ENCODE peak calls at places on chromosomes 7 and 10, in seven cellular contexts. E is transverse colon; W is CD4-positive, alpha-beta T cell; T is kidney epithelial cell; U is BJ; Q is upper lobe of right lung; I is epithelial cell of proximal tubule. A is an unnamed sample.

GRCh38 chr10:72087392-72087968 is 871 bp downstream of the SPOCK2 start:
- DNase-seq in Q (no peak), I (no peak), W (peak; percentile 52), U (no peak), E (peak; percentile 39), T (no peak), A (no peak)

GRCh38 chr7:44307301-44307900 is 18.0 kb downstream of the CAMK2B start:
- DNase-seq in I (peak; percentile 42), W (no peak), E (no peak), T (peak; percentile 45), U (no peak), Q (peak; percentile 43), A (no peak)

GRCh38 chr10:97185326-97186058 is at the start of gene SLIT1:
- DNase-seq in E (no peak), W (no peak), Q (peak; percentile 51), U (no peak), T (no peak), I (no peak), A (no peak)

GRCh38 chr10:132253092-132253687 is 54.6 kb downstream of the STK32C start:
- DNase-seq in I (no peak), Q (no peak), U (no peak), W (no peak), E (no peak), T (no peak), A (no peak)

GRCh38 chr10:61000769-61001730 is 57.1 kb upstream of the RHOBTB1 start:
- DNase-seq in W (no peak), T (no peak), U (no peak), I (no peak), Q (peak; percentile 65), E (peak; percentile 29), A (no peak)

GRCh38 chr10:102408081-102408727 is 10.4 kb downstream of the PSD start:
- DNase-seq in U (no peak), Q (no peak), I (no peak), T (no peak), E (peak; percentile 47), W (no peak), A (no peak)

GRCh38 chr7:17168399-17168798 is 130.1 kb upstream of the AHR start:
- DNase-seq in Q (no peak), U (no peak), T (no peak), W (no peak), E (no peak), I (no peak), A (no peak)

GRCh38 chr10:16009736-16010259 is 149.5 kb upstream of the MINDY3 start:
- DNase-seq in E (no peak), T (no peak), U (no peak), W (no peak), Q (no peak), I (no peak), A (no peak)

GRCh38 chr7:39735903-39736302 is 112.5 kb downstream of the RALA start:
- DNase-seq in T (no peak), E (no peak), I (no peak), W (no peak), U (no peak), Q (no peak), A (no peak)

GRCh38 chr7:134712196-134712595 is 65.5 kb downstream of the BPGM start:
- DNase-seq in W (no peak), E (no peak), T (no peak), Q (no peak), I (no peak), U (no peak), A (no peak)

GRCh38 chr7:94394058-94394398 is 667 bp upstream of the COL1A2 start:
- DNase-seq in U (no peak), Q (no peak), I (no peak), T (no peak), E (no peak), W (no peak), A (no peak)

GRCh38 chr7:137169282-137169698 is 174.2 kb downstream of the PTN start:
- DNase-seq in T (no peak), E (peak; percentile 34), W (no peak), I (peak; percentile 18), Q (peak; percentile 57), U (peak; percentile 47), A (peak; percentile 50)

GRCh38 chr7:47253650-47254080 is 328.2 kb downstream of the TNS3 start:
- DNase-seq in T (peak; percentile 31), I (peak; percentile 45), Q (no peak), W (no peak), U (no peak), E (peak; percentile 28), A (peak; percentile 17)

GRCh38 chr10:99711129-99711719 is 20.7 kb downstream of the COX15 start:
- DNase-seq in I (no peak), Q (no peak), U (no peak), T (no peak), E (peak; percentile 35), W (no peak), A (peak; percentile 64)
- TF ChIP-seq CTCF in I (peak; percentile 72), Q (peak; percentile 53), U (peak; percentile 64), T (peak; percentile 67), E (peak; percentile 40), W (peak; percentile 59), A (peak; percentile 62)

DNA sequence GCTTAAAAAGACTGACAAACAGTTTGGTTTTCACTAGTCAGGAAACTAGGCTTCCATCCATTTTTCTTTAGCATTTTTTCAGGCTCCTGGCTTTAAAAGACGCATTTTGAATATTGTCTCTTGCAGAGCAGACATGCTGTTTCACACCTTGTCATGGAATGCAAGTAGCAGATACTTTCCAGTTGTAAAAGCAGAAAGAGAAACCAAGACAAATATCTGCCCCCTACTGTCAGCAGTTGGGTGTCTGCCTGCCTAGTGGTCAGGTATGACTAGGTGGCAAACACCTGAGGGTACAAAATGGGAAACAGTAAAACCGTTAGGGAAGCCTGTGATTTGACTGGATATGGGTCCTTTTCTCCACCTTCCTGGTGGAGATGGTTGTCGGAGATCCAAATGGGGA is 139.8 kb downstream of the CCDC71L start:
- DNase-seq in Q (no peak), U (no peak), T (no peak), E (no peak), I (no peak), W (no peak), A (no peak)
- TF ChIP-seq CTCF in Q (no peak), U (no peak), T (peak; percentile 12), E (no peak), I (peak; percentile 50), W (no peak), A (no peak)

DNA sequence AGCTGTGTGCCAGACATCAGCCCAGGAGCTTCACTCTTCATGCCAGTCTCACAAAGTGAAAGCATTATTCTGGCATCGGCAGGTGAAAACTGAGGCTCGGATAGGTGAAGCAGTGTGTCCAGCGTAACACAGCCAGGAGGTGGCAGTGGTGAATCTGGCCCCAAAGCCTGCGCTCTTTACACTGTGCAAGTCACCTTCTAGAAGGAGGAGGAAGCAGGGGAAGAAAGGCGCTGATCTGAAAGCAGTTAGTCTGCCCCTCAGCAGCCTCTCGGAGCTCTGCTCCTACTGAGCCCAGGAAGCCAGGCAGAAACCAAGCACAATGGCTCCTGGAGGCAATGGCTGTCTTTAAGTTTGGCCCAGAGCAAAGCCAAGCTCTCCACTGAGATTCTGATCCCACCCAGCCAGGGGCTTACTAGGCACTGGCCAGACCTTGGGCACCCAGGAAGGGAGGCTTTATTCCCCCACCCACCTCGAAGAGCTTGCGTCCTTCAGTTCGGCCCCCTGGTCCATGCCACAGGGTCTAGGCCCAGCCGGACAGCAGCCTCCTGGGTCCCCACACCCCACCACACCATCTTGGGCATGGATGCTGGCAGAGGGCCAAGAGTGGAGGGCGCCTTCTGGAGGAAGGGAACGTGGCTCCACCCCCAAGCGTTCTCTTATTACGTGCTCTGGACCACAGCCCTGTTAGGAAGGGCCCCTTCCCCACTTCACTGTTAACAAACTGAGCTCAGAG is 104.5 kb downstream of the GRID1 start:
- DNase-seq in U (no peak), E (no peak), I (no peak), Q (peak; percentile 66), W (no peak), T (no peak), A (no peak)
- TF ChIP-seq CTCF in U (no peak), E (no peak), I (peak; percentile 44), Q (peak; percentile 33), W (no peak), T (peak; percentile 12), A (no peak)

GRCh38 chr10:13590886-13591285 is 4.1 kb downstream of the PRPF18 start:
- DNase-seq in T (no peak), I (no peak), E (no peak), Q (no peak), U (no peak), W (no peak), A (no peak)

GRCh38 chr10:13592306-13592705 is 5.5 kb downstream of the PRPF18 start:
- DNase-seq in I (no peak), U (no peak), E (no peak), Q (no peak), W (no peak), T (no peak), A (no peak)

GRCh38 chr10:13587367-13587766 is 602 bp downstream of the PRPF18 start:
- DNase-seq in W (no peak), T (no peak), Q (no peak), E (peak; percentile 14), I (no peak), U (no peak), A (no peak)

GRCh38 chr10:13586676-13587355 is at the start of gene PRPF18:
- DNase-seq in U (peak; percentile 37), Q (peak; percentile 96), I (peak; percentile 57), T (peak; percentile 52), W (peak; percentile 94), E (peak; percentile 94), A (peak; percentile 55)

GRCh38 chr10:13589316-13589715 is 2.6 kb downstream of the PRPF18 start:
- DNase-seq in T (no peak), W (no peak), U (no peak), E (no peak), Q (no peak), I (no peak), A (no peak)
- TF ChIP-seq CTCF in T (peak; percentile 38), W (no peak), U (peak; percentile 17), E (no peak), Q (no peak), I (peak; percentile 54), A (peak; percentile 24)

GRCh38 chr10:17351506-17351905 is 102.9 kb downstream of the ST8SIA6 start:
- DNase-seq in U (no peak), T (no peak), Q (no peak), I (no peak), E (no peak), W (no peak), A (no peak)
- TF ChIP-seq CTCF in U (no peak), T (no peak), Q (no peak), I (no peak), E (no peak), W (no peak), A (no peak)

GRCh38 chr7:3995187-3995586 is 686.9 kb upstream of the FOXK1 start:
- DNase-seq in Q (no peak), W (no peak), E (no peak), U (no peak), T (no peak), I (no peak), A (no peak)
- TF ChIP-seq CTCF in Q (no peak), W (no peak), E (no peak), U (no peak), T (no peak), I (no peak), A (no peak)